ENCODE peak calls at places on chromosomes 6 and 20, in six cellular contexts. X is endothelial cell of umbilical vein; N is PC-3; O is fibroblast of lung; H is CD8-positive, alpha-beta T cell; Y is IMR-90. D is an unnamed sample.
A peak's percentile ranks its signal among the peaks of the same experiment; 100 is the strongest.

GRCh38 chr6:136959471-136959891 is 37.4 kb downstream of the SLC35D3 start:
- DNase-seq in X (no peak), N (no peak), O (no peak), H (no peak), Y (no peak), D (no peak)

GRCh38 chr6:15521516-15521915 is 141.3 kb downstream of the DTNBP1 start:
- DNase-seq in X (no peak), N (no peak), O (no peak), H (no peak), Y (no peak), D (no peak)

GRCh38 chr6:15553736-15554294 is 109.0 kb downstream of the DTNBP1 start:
- DNase-seq in X (no peak), N (no peak), O (no peak), H (no peak), Y (no peak), D (no peak)

GRCh38 chr20:36875702-36876472 is at the start of gene TLDC2:
- DNase-seq in X (no peak), N (no peak), O (no peak), H (no peak), Y (no peak), D (no peak)

GRCh38 chr6:52262620-52263344 is 18.5 kb upstream of the IL17F start:
- DNase-seq in X (no peak), N (no peak), O (no peak), H (no peak), Y (no peak), D (no peak)

GRCh38 chr6:116268589-116269293 is 11.0 kb downstream of the TSPYL1 start:
- DNase-seq in X (peak; percentile 82), N (peak; percentile 85), O (peak; percentile 73), H (no peak), Y (peak; percentile 86), D (peak; percentile 94)

GRCh38 chr6:125699591-125699990 is 49.8 kb upstream of the HEY2 start:
- DNase-seq in X (no peak), N (no peak), O (no peak), H (no peak), Y (no peak), D (no peak)

GRCh38 chr20:7147220-7147601 is 379.7 kb downstream of the BMP2 start:
- DNase-seq in X (peak; percentile 34), N (no peak), O (no peak), H (no peak), Y (no peak), D (no peak)

GRCh38 chr6:4940416-4940815 is 63.4 kb downstream of the RPP40 start:
- DNase-seq in X (no peak), N (peak; percentile 19), O (peak; percentile 45), H (no peak), Y (no peak), D (no peak)

GRCh38 chr6:156877126-156877863 is 100.1 kb downstream of the ARID1B start:
- DNase-seq in X (no peak), N (no peak), O (no peak), H (no peak), Y (no peak), D (no peak)

GRCh38 chr6:170037541-170038250 is 253.2 kb downstream of the DLL1 start:
- DNase-seq in X (no peak), N (no peak), O (no peak), H (no peak), Y (peak; percentile 1), D (no peak)

GRCh38 chr6:37804676-37805075 is 14.9 kb upstream of the ZFAND3 start:
- DNase-seq in X (no peak), N (no peak), O (no peak), H (no peak), Y (no peak), D (peak; percentile 54)

GRCh38 chr20:51372966-51373365 is 169.6 kb downstream of the NFATC2 start:
- DNase-seq in X (no peak), N (no peak), O (no peak), H (no peak), Y (no peak), D (no peak)

GRCh38 chr6:165653607-165654006 is 9.4 kb downstream of the PDE10A start:
- DNase-seq in X (no peak), N (no peak), O (no peak), H (no peak), Y (no peak), D (no peak)

GRCh38 chr6:36599791-36600209 is 5.6 kb downstream of the SRSF3 start:
- DNase-seq in X (no peak), N (no peak), O (peak; percentile 65), H (peak; percentile 54), Y (peak; percentile 40), D (peak; percentile 55)

GRCh38 chr6:147508073-147508870 is at the start of gene SAMD5:
- DNase-seq in X (peak; percentile 82), N (peak; percentile 75), O (peak; percentile 75), H (no peak), Y (peak; percentile 68), D (peak; percentile 91)

GRCh38 chr6:79710127-79710526 is 79.0 kb downstream of the SH3BGRL2 start:
- DNase-seq in X (no peak), N (no peak), O (no peak), H (no peak), Y (no peak), D (no peak)

GRCh38 chr6:88494401-88495140 is 328.4 kb upstream of the CNR1 start:
- DNase-seq in X (no peak), N (no peak), O (no peak), H (no peak), Y (no peak), D (no peak)

GRCh38 chr6:157891544-157892362 is 68.7 kb downstream of the SNX9 start:
- DNase-seq in X (no peak), N (no peak), O (peak; percentile 31), H (no peak), Y (no peak), D (no peak)

GRCh38 chr6:41939848-41940758 is 1.5 kb downstream of the CCND3 start:
- DNase-seq in X (no peak), N (peak; percentile 36), O (peak; percentile 61), H (no peak), Y (peak; percentile 34), D (peak; percentile 57)

GRCh38 chr6:9504191-9504590 is 910.7 kb downstream of the TFAP2A start:
- DNase-seq in X (no peak), N (peak; percentile 43), O (no peak), H (no peak), Y (no peak), D (no peak)

GRCh38 chr20:16930656-16931055 is 182.5 kb downstream of the OTOR start:
- DNase-seq in X (no peak), N (no peak), O (no peak), H (no peak), Y (no peak), D (no peak)

GRCh38 chr6:27178001-27178730 is 69.3 kb upstream of the PRSS16 start:
- DNase-seq in X (peak; percentile 88), N (peak; percentile 86), O (peak; percentile 95), H (peak; percentile 50), Y (peak; percentile 94), D (peak; percentile 91)

DNA sequence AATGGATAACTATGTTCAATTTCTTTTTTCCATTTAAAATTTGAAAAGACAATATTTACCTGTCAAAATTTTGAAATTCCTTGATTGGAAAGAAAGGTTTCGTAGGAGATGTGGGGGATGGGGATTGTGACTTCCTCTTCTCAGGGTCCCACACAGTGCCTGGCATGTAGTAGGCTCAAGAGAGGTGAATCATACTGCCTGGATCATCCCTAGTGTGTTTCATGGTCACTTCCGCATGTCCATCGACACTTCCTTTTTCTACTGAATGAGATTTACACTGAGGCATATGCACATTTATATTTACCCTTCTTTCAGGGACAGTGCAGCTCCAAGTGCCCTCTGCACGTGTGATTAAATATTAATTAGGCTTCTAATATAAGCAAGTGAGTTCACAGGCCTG is 177.4 kb upstream of the MMS22L start:
- DNase-seq in X (no peak), N (no peak), O (peak; percentile 7), H (no peak), Y (no peak), D (no peak)
- H3K4me1 ChIP-seq in X (no peaks in the 10 kb centered on the region), N (no peaks in the 10 kb centered on the region), O (no peaks in the 10 kb centered on the region), H (no peaks in the 10 kb centered on the region), Y (no peaks in the 10 kb centered on the region), D (no peaks in the 10 kb centered on the region)

GRCh38 chr6:33744895-33745546 is 1.7 kb downstream of the IP6K3 start:
- DNase-seq in X (no peak), N (no peak), O (no peak), H (no peak), Y (no peak), D (no peak)

GRCh38 chr6:33744001-33744848 is 2.5 kb downstream of the IP6K3 start:
- DNase-seq in X (peak; percentile 72), N (peak; percentile 73), O (peak; percentile 59), H (peak; percentile 76), Y (peak; percentile 70), D (peak; percentile 89)

GRCh38 chr6:33740794-33741193 is 5.9 kb downstream of the IP6K3 start:
- DNase-seq in X (no peak), N (no peak), O (no peak), H (no peak), Y (no peak), D (no peak)

GRCh38 chr6:33742092-33742491 is 4.6 kb downstream of the IP6K3 start:
- DNase-seq in X (no peak), N (no peak), O (no peak), H (no peak), Y (no peak), D (no peak)

GRCh38 chr6:33742837-33743236 is 3.9 kb downstream of the IP6K3 start:
- DNase-seq in X (no peak), N (no peak), O (no peak), H (no peak), Y (no peak), D (no peak)
- H3K4me1 ChIP-seq in X (no peaks in the 10 kb centered on the region), N (peaks cover 6% of the 10 kb centered on the region), O (peaks cover 8% of the 10 kb centered on the region), H (no peaks in the 10 kb centered on the region), Y (peaks cover 22% of the 10 kb centered on the region), D (peaks cover 22% of the 10 kb centered on the region)

GRCh38 chr6:134525190-134525868 is 207.4 kb upstream of the SGK1 start:
- DNase-seq in X (peak; percentile 46), N (no peak), O (no peak), H (no peak), Y (no peak), D (no peak)
- H3K4me1 ChIP-seq in X (peaks cover 14% of the 10 kb centered on the region), N (peaks cover 6% of the 10 kb centered on the region), O (no peaks in the 10 kb centered on the region), H (peaks cover 26% of the 10 kb centered on the region), Y (peaks cover 6% of the 10 kb centered on the region), D (peaks cover 11% of the 10 kb centered on the region)

GRCh38 chr20:63210011-63210605 is 5.8 kb downstream of the YTHDF1 start:
- DNase-seq in X (no peak), N (no peak), O (no peak), H (no peak), Y (no peak), D (no peak)

GRCh38 chr20:63212792-63213191 is 3.1 kb downstream of the YTHDF1 start:
- DNase-seq in X (no peak), N (no peak), O (peak; percentile 30), H (no peak), Y (no peak), D (no peak)

GRCh38 chr20:63214514-63214913 is 1.4 kb downstream of the YTHDF1 start:
- DNase-seq in X (no peak), N (no peak), O (peak; percentile 18), H (no peak), Y (no peak), D (no peak)

GRCh38 chr20:63215101-63216040 is 560 bp downstream of the YTHDF1 start:
- DNase-seq in X (peak; percentile 66), N (peak; percentile 53), O (peak; percentile 56), H (no peak), Y (peak; percentile 60), D (peak; percentile 77)

DNA sequence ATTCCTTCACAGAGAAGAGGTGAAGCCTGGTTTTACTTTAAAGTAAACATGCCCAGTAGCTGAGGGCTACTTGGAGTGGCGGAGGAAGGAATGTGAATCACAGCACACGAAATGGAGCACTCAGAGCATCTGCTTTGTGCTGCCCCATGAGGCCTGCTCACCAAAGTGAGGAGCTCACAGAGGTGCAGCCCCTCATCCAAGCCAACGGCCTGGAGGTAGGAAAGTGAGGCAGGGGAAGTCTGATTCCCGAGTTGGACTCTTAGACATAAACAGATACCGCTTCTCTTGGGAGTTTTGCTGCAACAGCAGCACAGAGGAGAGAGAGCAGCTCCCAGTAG is 3.6 kb downstream of the YTHDF1 start:
- DNase-seq in X (no peak), N (no peak), O (no peak), H (no peak), Y (no peak), D (peak; percentile 6)
- H3K4me1 ChIP-seq in X (peaks cover 13% of the 10 kb centered on the region), N (peaks cover 39% of the 10 kb centered on the region), O (peaks cover 5% of the 10 kb centered on the region), H (peaks cover 53% of the 10 kb centered on the region), Y (peaks cover 6% of the 10 kb centered on the region), D (peaks cover 33% of the 10 kb centered on the region)